ENCODE peak calls at places on chromosomes 12 and 14, in six cellular contexts. A, F, W, J, G and K are unnamed samples.

GRCh38 chr12:54980341-54980740 is 4.2 kb downstream of the TESPA1 start:
- DNase-seq in A (no peak), F (no peak), W (no peak), J (no peak), G (no peak), K (no peak)

GRCh38 chr14:105060751-105061427 is 4.3 kb downstream of the GPR132 start:
- DNase-seq in A (no peak), F (no peak), W (no peak), J (no peak), G (no peak), K (no peak)

GRCh38 chr12:120225852-120226640 is 25.1 kb upstream of the RPLP0 start:
- DNase-seq in A (peak; percentile 44), F (no peak), W (peak; percentile 68), J (peak; percentile 68), G (no peak), K (no peak)

GRCh38 chr12:65742481-65742971 is 81.8 kb upstream of the HMGA2 start:
- DNase-seq in A (peak; percentile 52), F (no peak), W (no peak), J (no peak), G (peak; percentile 56), K (no peak)

GRCh38 chr12:52275686-52276085 is 1.2 kb downstream of the KRT86 start:
- DNase-seq in A (no peak), F (no peak), W (no peak), J (no peak), G (no peak), K (no peak)

GRCh38 chr12:111643428-111643826 is 42.3 kb downstream of the BRAP start:
- DNase-seq in A (peak; percentile 28), F (no peak), W (no peak), J (peak; percentile 21), G (peak; percentile 83), K (peak; percentile 26)

GRCh38 chr14:21326972-21327371 is 47.1 kb downstream of the RPGRIP1 start:
- DNase-seq in A (no peak), F (no peak), W (no peak), J (no peak), G (peak; percentile 13), K (no peak)

GRCh38 chr12:122846622-122847515 is 11.6 kb downstream of the HIP1R start:
- DNase-seq in A (no peak), F (no peak), W (no peak), J (no peak), G (no peak), K (no peak)

GRCh38 chr12:67534671-67535070 is 113.9 kb upstream of the DYRK2 start:
- DNase-seq in A (peak; percentile 90), F (no peak), W (peak; percentile 58), J (no peak), G (peak; percentile 91), K (no peak)

GRCh38 chr12:57868870-57869609 is 22.5 kb upstream of the CTDSP2 start:
- DNase-seq in A (no peak), F (no peak), W (no peak), J (no peak), G (no peak), K (no peak)

GRCh38 chr14:54653764-54654469 is 87.0 kb downstream of the SAMD4A start:
- DNase-seq in A (peak; percentile 90), F (peak; percentile 53), W (peak; percentile 84), J (no peak), G (peak; percentile 88), K (peak; percentile 88)

GRCh38 chr12:4379410-4379809 is at the start of gene FGF23:
- DNase-seq in A (peak; percentile 3), F (no peak), W (peak; percentile 12), J (no peak), G (peak; percentile 43), K (no peak)

GRCh38 chr12:122467983-122468382 is 32.7 kb downstream of the ZCCHC8 start:
- DNase-seq in A (no peak), F (no peak), W (no peak), J (no peak), G (no peak), K (peak; percentile 94)

GRCh38 chr14:55938249-55938791 is 179.9 kb upstream of the PELI2 start:
- DNase-seq in A (peak; percentile 10), F (no peak), W (peak; percentile 87), J (no peak), G (peak; percentile 34), K (no peak)

GRCh38 chr12:104258476-104259067 is 43.0 kb downstream of the TXNRD1 start:
- DNase-seq in A (peak; percentile 50), F (no peak), W (no peak), J (no peak), G (peak; percentile 30), K (no peak)

GRCh38 chr12:15732341-15733061 is 56.7 kb downstream of the EPS8 start:
- DNase-seq in A (peak; percentile 81), F (peak; percentile 92), W (peak; percentile 93), J (no peak), G (peak; percentile 53), K (no peak)

GRCh38 chr12:42960087-42960527 is 370.6 kb upstream of the PRICKLE1 start:
- DNase-seq in A (peak; percentile 44), F (peak; percentile 57), W (peak; percentile 96), J (no peak), G (no peak), K (no peak)

GRCh38 chr14:71491925-71492324 is 440.3 kb upstream of the RGS6 start:
- DNase-seq in A (no peak), F (no peak), W (no peak), J (no peak), G (peak; percentile 69), K (no peak)

GRCh38 chr12:30450872-30451271 is 244.8 kb downstream of the IPO8 start:
- DNase-seq in A (peak; percentile 67), F (no peak), W (peak; percentile 1), J (no peak), G (peak; percentile 82), K (no peak)

GRCh38 chr14:84458881-84459280 is 1071.1 kb upstream of the FLRT2 start:
- DNase-seq in A (no peak), F (no peak), W (no peak), J (no peak), G (no peak), K (no peak)

GRCh38 chr12:100706029-100706428 is 88.5 kb upstream of the ANO4 start:
- DNase-seq in A (peak; percentile 85), F (peak; percentile 88), W (peak; percentile 99), J (no peak), G (peak; percentile 42), K (peak; percentile 85)

GRCh38 chr12:122449317-122449716 is 26.8 kb upstream of the CLIP1 start:
- DNase-seq in A (peak; percentile 92), F (no peak), W (peak; percentile 43), J (no peak), G (peak; percentile 93), K (peak; percentile 99)

GRCh38 chr12:101619026-101619827 is 24.5 kb downstream of the MYBPC1 start:
- DNase-seq in A (no peak), F (no peak), W (no peak), J (no peak), G (no peak), K (no peak)

GRCh38 chr14:96030136-96030760 is 8.9 kb upstream of the C14orf132 start:
- DNase-seq in A (no peak), F (no peak), W (no peak), J (no peak), G (no peak), K (no peak)

GRCh38 chr14:65993103-65993502 is 493.1 kb upstream of the CCDC196 start:
- DNase-seq in A (no peak), F (no peak), W (no peak), J (no peak), G (no peak), K (no peak)

GRCh38 chr12:126437934-126438333 is 1372.7 kb downstream of the AACS start:
- DNase-seq in A (no peak), F (no peak), W (no peak), J (no peak), G (no peak), K (no peak)